ENCODE peak calls at places on chromosomes 6 and 20, in seven cellular contexts. R, W, H, X, B, E and O are unnamed samples.

GRCh38 chr6:90296346-90297123 is at the start of gene BACH2:
- DNase-seq in R (peak), W (no peak), H (peak), X (peak), B (peak), E (peak), O (peak)

GRCh38 chr6:53306819-53307347 is 41.9 kb downstream of the ELOVL5 start:
- DNase-seq in R (no peak), W (no peak), H (no peak), X (no peak), B (no peak), E (no peak), O (no peak)

GRCh38 chr6:86686496-86686895 is 250.8 kb upstream of the HTR1E start:
- DNase-seq in R (no peak), W (no peak), H (no peak), X (no peak), B (no peak), E (no peak), O (no peak)

GRCh38 chr6:163415620-163416379 is 1.3 kb downstream of the QKI start:
- DNase-seq in R (peak), W (no peak), H (peak), X (peak), B (no peak), E (peak), O (peak)

GRCh38 chr6:43702522-43703440 is 15.2 kb upstream of the MRPS18A start:
- DNase-seq in R (peak), W (peak), H (no peak), X (peak), B (no peak), E (peak), O (peak)

GRCh38 chr6:137235686-137236085 is 16.5 kb upstream of the IFNGR1 start:
- DNase-seq in R (no peak), W (no peak), H (no peak), X (no peak), B (no peak), E (no peak), O (no peak)

GRCh38 chr6:154604120-154604519 is 93.6 kb upstream of the CNKSR3 start:
- DNase-seq in R (no peak), W (no peak), H (no peak), X (no peak), B (no peak), E (no peak), O (no peak)

GRCh38 chr6:158560787-158561246 is 926 bp downstream of the TMEM181 start:
- DNase-seq in R (peak), W (no peak), H (no peak), X (no peak), B (no peak), E (peak), O (no peak)

GRCh38 chr6:139303176-139303575 is 11.4 kb upstream of the TXLNB start:
- DNase-seq in R (no peak), W (no peak), H (no peak), X (no peak), B (no peak), E (no peak), O (no peak)

GRCh38 chr6:157030756-157031155 is 253.6 kb downstream of the ARID1B start:
- DNase-seq in R (no peak), W (no peak), H (no peak), X (no peak), B (peak), E (no peak), O (no peak)

GRCh38 chr20:1509237-1509636 is 18.0 kb upstream of the SIRPB2 start:
- DNase-seq in R (no peak), W (no peak), H (peak), X (no peak), B (peak), E (peak), O (no peak)

GRCh38 chr6:149028767-149029405 is 282.1 kb downstream of the UST start:
- DNase-seq in R (peak), W (no peak), H (peak), X (peak), B (no peak), E (peak), O (peak)
- H3K4me3 ChIP-seq in R (no peak), W (no peak), H (no peak), X (no peak), B (no peak), E (no peak), O (no peak)

GRCh38 chr6:5718231-5718947 is 288.3 kb downstream of the NRN1 start:
- DNase-seq in R (no peak), W (no peak), H (no peak), X (no peak), B (no peak), E (no peak), O (no peak)

GRCh38 chr6:5726976-5727718 is 279.6 kb downstream of the NRN1 start:
- DNase-seq in R (no peak), W (no peak), H (no peak), X (no peak), B (no peak), E (no peak), O (no peak)

GRCh38 chr6:5729813-5730212 is 276.9 kb downstream of the NRN1 start:
- DNase-seq in R (no peak), W (no peak), H (no peak), X (no peak), B (no peak), E (no peak), O (no peak)

GRCh38 chr6:5728726-5729434 is 277.8 kb downstream of the NRN1 start:
- DNase-seq in R (no peak), W (no peak), H (no peak), X (peak), B (no peak), E (peak), O (no peak)

GRCh38 chr6:5723905-5724691 is 282.6 kb downstream of the NRN1 start:
- DNase-seq in R (no peak), W (no peak), H (no peak), X (no peak), B (no peak), E (no peak), O (no peak)
- H3K4me3 ChIP-seq in R (no peak), W (no peak), H (no peak), X (no peak), B (peak), E (no peak), O (no peak)

GRCh38 chr6:13012977-13013680 is 296.6 kb downstream of the PHACTR1 start:
- DNase-seq in R (peak), W (no peak), H (no peak), X (peak), B (peak), E (peak), O (no peak)

GRCh38 chr6:13012271-13012670 is 295.7 kb downstream of the PHACTR1 start:
- DNase-seq in R (no peak), W (no peak), H (no peak), X (no peak), B (no peak), E (no peak), O (no peak)

GRCh38 chr6:13013681-13014550 is 297.3 kb downstream of the PHACTR1 start:
- DNase-seq in R (no peak), W (no peak), H (no peak), X (no peak), B (no peak), E (peak), O (no peak)

GRCh38 chr6:13014551-13015378 is 298.2 kb downstream of the PHACTR1 start:
- DNase-seq in R (no peak), W (no peak), H (no peak), X (no peak), B (peak), E (no peak), O (no peak)

DNA sequence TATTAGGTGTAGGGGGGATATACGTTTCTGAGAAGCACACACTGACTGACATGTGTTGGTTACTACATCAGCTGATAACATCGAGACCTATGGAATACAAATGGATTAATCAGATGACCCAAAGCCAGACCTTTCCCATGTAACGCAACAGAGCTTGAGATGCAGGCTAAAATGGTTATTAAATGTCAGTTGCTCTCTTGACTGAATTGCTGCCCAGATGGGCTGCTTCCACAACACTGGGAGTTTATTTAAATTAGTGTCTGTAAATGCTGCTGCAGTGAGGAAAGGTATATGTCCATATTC is 298.8 kb downstream of the PHACTR1 start:
- DNase-seq in R (no peak), W (no peak), H (no peak), X (no peak), B (no peak), E (no peak), O (no peak)
- H3K4me3 ChIP-seq in R (no peak), W (no peak), H (no peak), X (no peak), B (peak), E (no peak), O (no peak)

GRCh38 chr6:20487669-20488375 is 46.4 kb upstream of the CDKAL1 start:
- DNase-seq in R (no peak), W (no peak), H (no peak), X (no peak), B (no peak), E (no peak), O (no peak)

GRCh38 chr6:20486641-20487040 is 47.6 kb upstream of the CDKAL1 start:
- DNase-seq in R (no peak), W (no peak), H (no peak), X (no peak), B (no peak), E (no peak), O (no peak)

GRCh38 chr6:20479075-20479871 is 55.0 kb upstream of the CDKAL1 start:
- DNase-seq in R (no peak), W (no peak), H (no peak), X (no peak), B (no peak), E (peak), O (no peak)

GRCh38 chr6:20481281-20481680 is 53.0 kb upstream of the CDKAL1 start:
- DNase-seq in R (no peak), W (no peak), H (no peak), X (no peak), B (no peak), E (no peak), O (no peak)

GRCh38 chr6:20483902-20484497 is 50.3 kb upstream of the CDKAL1 start:
- DNase-seq in R (no peak), W (no peak), H (no peak), X (no peak), B (no peak), E (peak), O (no peak)
- H3K4me3 ChIP-seq in R (no peak), W (no peak), H (no peak), X (no peak), B (no peak), E (no peak), O (no peak)

GRCh38 chr20:64038579-64039292 is 2.8 kb downstream of the C20orf204 start:
- DNase-seq in R (peak), W (no peak), H (peak), X (peak), B (no peak), E (peak), O (peak)

GRCh38 chr20:64039293-64040160 is 3.5 kb downstream of the C20orf204 start:
- DNase-seq in R (no peak), W (no peak), H (no peak), X (no peak), B (no peak), E (no peak), O (no peak)

GRCh38 chr20:64037199-64037497 is 1.2 kb downstream of the C20orf204 start:
- DNase-seq in R (no peak), W (no peak), H (no peak), X (no peak), B (no peak), E (no peak), O (no peak)

GRCh38 chr20:64037498-64038213 is 1.7 kb downstream of the C20orf204 start:
- DNase-seq in R (no peak), W (no peak), H (no peak), X (no peak), B (no peak), E (no peak), O (no peak)

GRCh38 chr20:64038252-64038578 is 2.2 kb downstream of the C20orf204 start:
- DNase-seq in R (no peak), W (no peak), H (no peak), X (no peak), B (no peak), E (no peak), O (no peak)
- H3K4me3 ChIP-seq in R (peak), W (no peak), H (peak), X (peak), B (peak), E (peak), O (peak)

GRCh38 chr6:167044696-167045095 is 45.5 kb downstream of the CEP43 start:
- DNase-seq in R (no peak), W (no peak), H (no peak), X (no peak), B (no peak), E (no peak), O (no peak)

GRCh38 chr6:167049275-167049674 is 50.1 kb downstream of the CEP43 start:
- DNase-seq in R (no peak), W (no peak), H (no peak), X (no peak), B (no peak), E (no peak), O (no peak)

GRCh38 chr6:167047554-167047953 is 48.4 kb downstream of the CEP43 start:
- DNase-seq in R (peak), W (no peak), H (peak), X (no peak), B (no peak), E (no peak), O (no peak)

GRCh38 chr6:167046861-167047495 is 47.8 kb downstream of the CEP43 start:
- DNase-seq in R (no peak), W (no peak), H (no peak), X (no peak), B (no peak), E (no peak), O (no peak)

GRCh38 chr6:167045828-167046580 is 46.8 kb downstream of the CEP43 start:
- DNase-seq in R (no peak), W (no peak), H (no peak), X (no peak), B (no peak), E (no peak), O (no peak)
- H3K4me3 ChIP-seq in R (no peak), W (no peak), H (no peak), X (no peak), B (no peak), E (no peak), O (no peak)

GRCh38 chr6:134077301-134077700 is 24.9 kb upstream of the SLC2A12 start:
- DNase-seq in R (no peak), W (no peak), H (no peak), X (no peak), B (no peak), E (peak), O (no peak)

GRCh38 chr6:134078166-134078565 is 25.7 kb upstream of the SLC2A12 start:
- DNase-seq in R (no peak), W (no peak), H (no peak), X (no peak), B (no peak), E (no peak), O (no peak)

GRCh38 chr6:134071876-134072275 is 19.5 kb upstream of the SLC2A12 start:
- DNase-seq in R (no peak), W (no peak), H (no peak), X (no peak), B (no peak), E (no peak), O (no peak)

GRCh38 chr6:134074151-134074712 is 21.8 kb upstream of the SLC2A12 start:
- DNase-seq in R (no peak), W (no peak), H (no peak), X (no peak), B (peak), E (peak), O (no peak)

DNA sequence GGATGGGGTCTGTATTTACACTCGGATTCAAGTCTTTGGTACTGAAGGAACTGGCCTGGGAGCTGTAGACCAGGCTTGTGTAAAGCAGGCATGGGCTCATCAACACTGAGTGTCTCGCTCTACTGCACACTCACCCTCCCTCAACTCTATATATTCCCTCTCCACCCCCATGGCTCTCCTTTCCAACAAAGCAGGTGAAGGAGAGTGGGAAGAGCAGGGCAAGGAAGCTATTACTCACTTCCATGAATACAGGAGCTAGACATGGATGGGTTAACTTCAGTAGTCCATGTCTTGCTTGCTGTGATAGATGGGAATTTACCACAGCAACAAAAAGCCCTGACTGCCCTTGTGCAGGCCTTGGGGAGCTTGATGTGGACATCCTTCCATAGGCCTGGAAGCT is 20.7 kb upstream of the SLC2A12 start:
- DNase-seq in R (no peak), W (no peak), H (no peak), X (no peak), B (no peak), E (no peak), O (no peak)
- H3K4me3 ChIP-seq in R (no peak), W (no peak), H (no peak), X (no peak), B (no peak), E (no peak), O (no peak)

DNA sequence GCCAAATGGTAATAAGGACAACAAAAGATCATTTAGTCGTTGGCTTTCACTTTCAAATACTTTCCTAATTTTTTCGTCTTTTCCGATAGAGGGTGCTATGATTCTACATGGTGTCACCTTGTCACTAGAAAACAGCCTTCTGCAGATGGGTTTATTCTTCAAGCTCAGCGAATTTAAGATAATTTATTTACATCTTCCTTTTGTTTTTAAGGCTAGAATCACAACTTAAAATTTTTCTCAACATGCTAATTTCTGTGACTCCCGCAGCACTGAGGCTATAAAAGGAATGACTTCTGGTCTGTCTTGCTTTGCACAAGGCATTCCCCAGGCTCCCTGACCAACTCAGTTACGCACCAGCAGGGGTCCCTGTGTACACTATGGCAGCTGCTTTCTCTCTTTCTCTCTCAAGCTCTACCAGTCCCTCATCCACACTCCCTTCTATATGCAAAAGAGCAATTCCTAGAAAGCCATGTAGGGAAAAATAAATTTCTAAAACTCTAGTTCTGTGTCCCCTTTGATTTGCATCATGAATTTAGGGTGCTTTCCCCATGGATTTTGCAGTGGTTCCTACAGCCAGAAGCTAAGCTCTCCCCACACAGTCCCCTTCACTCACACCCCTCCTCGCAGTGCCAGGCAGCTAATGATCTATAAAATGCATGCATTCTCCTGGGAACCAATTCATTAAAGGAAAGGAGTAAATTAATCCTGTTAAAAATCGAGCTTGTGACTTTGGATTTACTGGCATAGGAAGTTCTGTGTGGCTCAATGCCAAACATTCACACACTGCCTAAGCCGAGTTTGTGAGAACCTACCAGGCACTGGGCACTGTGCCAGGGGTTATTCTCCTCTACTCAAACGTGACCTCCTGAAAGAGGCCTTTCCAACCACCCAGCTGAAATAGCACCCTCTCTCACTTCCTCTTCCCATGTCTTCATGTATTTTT is 74.5 kb downstream of the DCDC2 start:
- DNase-seq in R (peak), W (peak), H (peak), X (peak), B (peak), E (peak), O (peak)
- H3K4me3 ChIP-seq in R (no peak), W (no peak), H (no peak), X (no peak), B (peak), E (no peak), O (peak)

GRCh38 chr6:122408697-122409458 is 9.4 kb downstream of the HSF2 start:
- DNase-seq in R (no peak), W (no peak), H (no peak), X (no peak), B (no peak), E (no peak), O (no peak)
- H3K4me3 ChIP-seq in R (no peak), W (no peak), H (peak), X (no peak), B (no peak), E (no peak), O (no peak)